ENCODE peak calls at places on chromosomes 11 and 22, in four cellular contexts. X is ovary, R is GM20000, Z is fibroblast of the aortic adventitia. J is an unnamed sample.

GRCh38 chr11:132535830-132536229 is 996.5 kb downstream of the OPCML start:
- DNase-seq in X (no peak), R (no peak), Z (no peak), J (no peak)

GRCh38 chr11:29017941-29018340 is 909.8 kb downstream of the METTL15 start:
- DNase-seq in X (no peak), R (no peak), Z (no peak), J (no peak)

GRCh38 chr11:90204832-90205646 is 17.8 kb downstream of the CHORDC1 start:
- DNase-seq in X (no peak), R (peak; percentile 34), Z (peak; percentile 75), J (peak; percentile 45)

GRCh38 chr11:88390254-88390653 is 52.7 kb upstream of the CTSC start:
- DNase-seq in X (no peak), R (no peak), Z (no peak), J (no peak)

GRCh38 chr11:77179681-77180080 is 51.6 kb downstream of the MYO7A start:
- DNase-seq in X (no peak), R (no peak), Z (no peak), J (no peak)

GRCh38 chr22:45602824-45603301 is 68.8 kb upstream of the ATXN10 start:
- DNase-seq in X (no peak), R (no peak), Z (peak; percentile 53), J (no peak)

GRCh38 chr11:122305426-122305825 is 189.4 kb upstream of the BLID start:
- DNase-seq in X (no peak), R (no peak), Z (peak; percentile 77), J (no peak)

GRCh38 chr22:17706451-17706900 is 67.8 kb downstream of the BID start:
- DNase-seq in X (peak; percentile 24), R (peak; percentile 53), Z (peak; percentile 92), J (peak; percentile 68)

GRCh38 chr22:50627452-50627913 is 469 bp downstream of the ARSA start:
- DNase-seq in X (no peak), R (peak; percentile 21), Z (no peak), J (no peak)

GRCh38 chr11:104678408-104678807 is 219.9 kb downstream of the CASP12 start:
- DNase-seq in X (no peak), R (no peak), Z (no peak), J (no peak)

GRCh38 chr11:2513441-2513840 is 68.6 kb downstream of the KCNQ1 start:
- DNase-seq in X (no peak), R (peak; percentile 3), Z (no peak), J (no peak)

GRCh38 chr22:36151006-36151595 is 9.5 kb downstream of the APOL3 start:
- DNase-seq in X (no peak), R (no peak), Z (peak; percentile 77), J (no peak)

GRCh38 chr11:27183672-27184457 is 143.2 kb downstream of the BBOX1 start:
- DNase-seq in X (peak; percentile 74), R (peak; percentile 36), Z (peak; percentile 87), J (peak; percentile 22)

GRCh38 chr22:27065259-27065658 is 407.9 kb downstream of the MIAT start:
- DNase-seq in X (no peak), R (no peak), Z (no peak), J (no peak)

GRCh38 chr11:47148903-47149535 is 27.7 kb downstream of the ARFGAP2 start:
- DNase-seq in X (no peak), R (no peak), Z (peak; percentile 42), J (no peak)

GRCh38 chr22:47299879-47300697 is 537.6 kb downstream of the TBC1D22A start:
- DNase-seq in X (no peak), R (no peak), Z (no peak), J (peak; percentile 11)

GRCh38 chr22:37575490-37576003 is 4.3 kb downstream of the LGALS2 start:
- DNase-seq in X (no peak), R (no peak), Z (no peak), J (no peak)

GRCh38 chr11:34640050-34640971 is 19.4 kb downstream of the EHF start:
- DNase-seq in X (no peak), R (no peak), Z (no peak), J (peak; percentile 35)

GRCh38 chr11:36512016-36512415 is 1.9 kb upstream of the TRAF6 start:
- DNase-seq in X (no peak), R (no peak), Z (no peak), J (no peak)

GRCh38 chr11:7630002-7630401 is 43.3 kb downstream of the CYB5R2 start:
- DNase-seq in X (no peak), R (no peak), Z (peak; percentile 3), J (no peak)

GRCh38 chr11:7965386-7965785 is at the start of gene NLRP10:
- DNase-seq in X (no peak), R (no peak), Z (peak; percentile 57), J (no peak)

GRCh38 chr11:48025293-48025982 is 45.1 kb downstream of the PTPRJ start:
- DNase-seq in X (no peak), R (no peak), Z (no peak), J (no peak)

GRCh38 chr22:43118024-43118849 is 7.7 kb downstream of the BIK start:
- DNase-seq in X (no peak), R (no peak), Z (no peak), J (no peak)

GRCh38 chr22:42632096-42632495 is 8.3 kb downstream of the ATP5MGL start:
- DNase-seq in X (no peak), R (no peak), Z (no peak), J (no peak)

GRCh38 chr11:40688369-40688768 is 771.1 kb downstream of the LRRC4C start:
- DNase-seq in X (no peak), R (no peak), Z (no peak), J (no peak)

GRCh38 chr22:41963453-41964105 is 5.7 kb upstream of the SEPTIN3 start:
- DNase-seq in X (no peak), R (no peak), Z (peak; percentile 88), J (no peak)

GRCh38 chr11:133118563-133119303 is 413.6 kb downstream of the OPCML start:
- DNase-seq in X (no peak), R (no peak), Z (no peak), J (no peak)

GRCh38 chr11:17923213-17923612 is 89.6 kb downstream of the SERGEF start:
- DNase-seq in X (no peak), R (no peak), Z (peak; percentile 79), J (no peak)

GRCh38 chr11:13229675-13230359 is 47.8 kb upstream of the BMAL1 start:
- DNase-seq in X (no peak), R (no peak), Z (peak; percentile 62), J (no peak)

GRCh38 chr11:70024036-70024772 is 53.9 kb upstream of the ANO1 start:
- DNase-seq in X (no peak), R (no peak), Z (no peak), J (no peak)

GRCh38 chr11:32312865-32313403 is 122.4 kb downstream of the WT1 start:
- DNase-seq in X (peak; percentile 69), R (peak; percentile 43), Z (peak; percentile 86), J (peak; percentile 38)

GRCh38 chr11:31417816-31418215 is 48.2 kb downstream of the DNAJC24 start:
- DNase-seq in X (no peak), R (no peak), Z (no peak), J (no peak)

GRCh38 chr11:86748296-86748695 is 52.0 kb upstream of the PRSS23 start:
- DNase-seq in X (no peak), R (no peak), Z (peak; percentile 48), J (no peak)

GRCh38 chr11:116794851-116795250 is 3.2 kb upstream of the APOA5 start:
- DNase-seq in X (no peak), R (no peak), Z (no peak), J (no peak)

GRCh38 chr11:92149996-92150395 is 74.6 kb upstream of the FAT3 start:
- DNase-seq in X (no peak), R (no peak), Z (no peak), J (no peak)
- TF ChIP-seq CTCF in X (no peak), R (no peak), Z (no peak), J (no peak)

DNA sequence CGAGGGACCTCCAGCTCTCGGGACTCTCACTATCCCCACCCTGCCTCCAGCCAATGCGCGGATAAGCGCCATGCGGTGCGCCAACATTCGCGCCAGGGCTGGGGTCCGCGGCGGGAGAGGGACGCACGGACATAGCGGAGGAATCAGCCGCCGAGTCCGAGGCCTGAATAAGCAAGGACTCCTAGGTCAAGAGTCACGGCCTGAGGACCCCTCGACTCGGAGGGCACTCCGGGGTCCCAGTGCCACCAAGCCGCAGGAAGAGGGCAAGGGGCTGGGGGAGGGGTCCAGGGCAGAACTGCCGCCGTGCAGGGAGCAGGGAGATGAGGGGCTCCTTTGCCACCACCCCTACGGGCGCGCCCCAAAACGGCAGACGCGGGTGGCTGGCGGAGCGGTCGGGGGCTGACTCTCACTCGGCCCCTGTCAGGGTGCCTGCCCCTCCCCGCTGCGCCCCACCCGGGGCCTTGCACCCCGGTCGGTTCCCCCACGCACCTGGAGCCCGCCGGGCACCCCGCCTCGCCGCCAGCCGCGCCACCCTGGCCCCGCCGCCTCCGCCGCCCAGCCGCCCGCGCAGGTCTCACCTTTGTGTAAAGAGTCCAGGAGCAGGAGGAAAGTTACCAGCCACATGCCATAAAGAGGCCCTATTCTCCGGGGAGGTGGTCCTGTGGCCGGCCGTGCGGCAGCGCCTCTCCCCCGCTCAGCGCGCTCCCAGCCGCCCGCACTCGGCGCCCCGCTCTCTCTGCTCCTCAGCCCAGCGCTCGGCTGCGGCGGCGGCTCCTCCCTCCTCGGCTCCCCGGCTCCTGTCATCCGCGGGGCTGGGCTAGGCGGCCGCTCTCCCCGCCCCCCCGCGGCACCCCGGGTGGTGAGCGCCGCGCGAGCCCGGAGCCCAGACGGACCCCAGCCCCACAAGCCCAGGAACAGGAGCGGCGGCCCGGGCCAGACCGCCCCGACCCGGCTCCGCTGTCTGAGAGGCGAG is at the start of gene DSCAML1:
- DNase-seq in X (no peak), R (peak; percentile 63), Z (no peak), J (peak; percentile 31)
- TF ChIP-seq CTCF in X (no peak), R (no peak), Z (no peak), J (no peak)

DNA sequence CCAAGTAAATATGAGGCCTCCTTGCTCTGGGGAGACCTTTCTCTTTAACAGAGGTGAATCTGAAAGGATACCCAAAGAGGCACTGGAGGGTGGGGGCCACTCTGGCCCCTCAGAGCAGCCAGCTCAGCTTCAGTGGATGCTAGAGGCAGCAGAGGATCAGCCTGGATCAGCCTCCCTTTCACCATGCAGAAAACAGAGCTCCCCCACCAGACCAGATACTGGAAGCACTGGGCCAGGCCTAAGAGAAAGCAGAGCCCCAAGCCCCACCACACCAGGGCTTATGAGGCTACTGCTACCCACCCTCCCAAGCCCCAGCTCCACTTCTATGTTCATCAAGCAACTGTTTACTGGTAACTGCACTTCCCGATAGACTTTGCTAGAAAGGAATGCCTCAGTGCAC is 4.0 kb upstream of the SLC43A3 start:
- DNase-seq in X (no peak), R (no peak), Z (no peak), J (no peak)
- TF ChIP-seq CTCF in X (no peak), R (no peak), Z (no peak), J (no peak)

DNA sequence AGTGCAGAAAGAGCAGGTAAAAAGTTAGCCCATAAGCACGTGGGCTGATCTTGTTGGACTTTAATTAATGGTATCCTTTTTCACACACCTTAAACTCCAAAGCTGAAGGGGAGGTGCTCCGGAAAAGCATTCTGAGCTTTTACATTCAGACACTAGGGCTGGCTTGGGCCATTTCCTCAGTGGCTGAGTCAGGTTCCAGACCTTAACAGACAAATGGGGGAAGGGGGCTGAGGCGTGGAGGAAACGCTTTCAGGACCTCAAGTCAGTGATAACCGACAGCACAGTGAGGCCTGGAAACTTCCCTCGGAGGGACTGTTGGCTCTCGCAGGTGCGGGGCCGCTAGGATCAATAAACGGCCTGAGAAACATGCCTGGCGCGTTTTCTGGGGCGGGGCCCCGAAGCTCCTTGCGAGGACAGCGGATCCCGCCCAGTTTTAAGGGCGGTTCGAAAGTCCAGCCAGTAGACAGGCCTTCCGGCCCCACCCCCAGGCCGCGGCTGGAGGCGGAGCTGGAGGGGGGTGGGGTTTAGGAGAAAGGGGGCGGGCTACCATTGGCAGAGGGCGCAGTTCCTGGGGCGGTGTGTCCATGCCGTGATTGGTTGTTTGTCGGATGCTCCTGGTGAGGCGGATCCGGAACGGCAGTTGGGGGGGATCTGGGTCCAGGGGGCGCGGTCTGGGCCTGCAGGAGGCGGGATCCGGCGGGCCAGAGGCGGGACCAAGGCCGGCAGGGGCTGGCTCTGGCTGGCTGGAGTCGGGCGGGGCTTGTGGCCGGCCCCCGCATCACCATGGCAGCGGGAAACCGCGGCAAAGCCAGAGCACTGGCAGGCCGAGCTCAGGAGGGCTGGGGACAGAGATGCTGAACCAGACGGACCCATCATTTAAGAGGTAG is 8.0 kb downstream of the C11orf52 start:
- DNase-seq in X (peak; percentile 97), R (peak; percentile 98), Z (peak; percentile 95), J (peak; percentile 99)
- TF ChIP-seq CTCF in X (no peak), R (no peak), Z (no peak), J (no peak)

J was measured in GM10248.